ENCODE peak calls at places on chromosome 19, in six cellular contexts. P is progenitor cell of endocrine pancreas; M is epithelial cell of proximal tubule; L is C1 segment of cervical spinal cord; O is dorsolateral prefrontal cortex; C is stimulated activated CD8-positive, alpha-beta memory T cell treated with anti-CD3 and anti-CD28 coated beads, Interleukin-2, amount 100 ng/mL, for 48 hours. N is an unnamed sample.

GRCh38 chr19:28596561-28597071 is 616.3 kb downstream of the UQCRFS1 start:
- DNase-seq in P (no peak), M (no peak), L (no peak), O (no peak), C (no peak), N (no peak)

GRCh38 chr19:3556978-3557460 is 367 bp downstream of the MFSD12 start:
- DNase-seq in P (no peak), M (no peak), L (no peak), O (no peak), C (peak), N (no peak)

GRCh38 chr19:35404879-35405622 is 34.2 kb downstream of the GPR42 start:
- DNase-seq in P (no peak), M (no peak), L (no peak), O (no peak), C (peak), N (no peak)

GRCh38 chr19:38039966-38040365 is 133.0 kb downstream of the SIPA1L3 start:
- DNase-seq in P (no peak), M (no peak), L (no peak), O (no peak), C (no peak), N (no peak)

GRCh38 chr19:50551713-50552187 is 16.5 kb downstream of the LRRC4B start:
- DNase-seq in P (no peak), M (no peak), L (peak), O (peak), C (no peak), N (no peak)

GRCh38 chr19:36009633-36010379 is 1.2 kb upstream of the SYNE4 start:
- DNase-seq in P (no peak), M (no peak), L (no peak), O (no peak), C (no peak), N (no peak)

GRCh38 chr19:16325161-16325527 is 518 bp downstream of the KLF2 start:
- DNase-seq in P (peak), M (no peak), L (no peak), O (no peak), C (no peak), N (peak)

GRCh38 chr19:3458595-3459284 is 21.6 kb downstream of the SMIM24 start:
- DNase-seq in P (no peak), M (no peak), L (peak), O (no peak), C (no peak), N (no peak)

GRCh38 chr19:16389848-16390247 is 65.2 kb downstream of the KLF2 start:
- DNase-seq in P (no peak), M (no peak), L (no peak), O (no peak), C (no peak), N (no peak)

GRCh38 chr19:1237027-1237659 is 662 bp downstream of the CBARP start:
- DNase-seq in P (no peak), M (no peak), L (no peak), O (no peak), C (no peak), N (no peak)

GRCh38 chr19:38073806-38074685 is 150.0 kb downstream of the DPF1 start:
- DNase-seq in P (no peak), M (no peak), L (no peak), O (peak), C (no peak), N (peak)

GRCh38 chr19:12825259-12826131 is 8.9 kb downstream of the RTBDN start:
- DNase-seq in P (peak), M (no peak), L (no peak), O (no peak), C (no peak), N (peak)

GRCh38 chr19:34366670-34367423 is 1.9 kb downstream of the GPI start:
- DNase-seq in P (no peak), M (no peak), L (no peak), O (no peak), C (no peak), N (no peak)